ENCODE peak calls at places on chromosomes 3 and 15, in five cellular contexts. N is suprapubic skin, Z is esophagus muscularis mucosa, D is HCT116, G is upper lobe of left lung. B is an unnamed sample.

GRCh38 chr3:61562042-61562809 is 855 bp downstream of the PTPRG start:
- DNase-seq in Z (no peak), N (no peak), D (no peak), G (peak; percentile 86), B (peak; percentile 8)

GRCh38 chr3:9676780-9677179 is 26.9 kb upstream of the CPNE9 start:
- DNase-seq in G (no peak), N (no peak), Z (no peak), D (no peak), B (no peak)

GRCh38 chr3:156148946-156149348 is 28.6 kb downstream of the KCNAB1 start:
- DNase-seq in Z (peak; percentile 89), D (no peak), N (no peak), G (no peak), B (no peak)

GRCh38 chr3:188338081-188338480 is 184.1 kb downstream of the LPP start:
- DNase-seq in G (no peak), Z (no peak), D (no peak), N (no peak), B (no peak)

GRCh38 chr15:68991723-68992122 is 22.8 kb upstream of the NOX5 start:
- DNase-seq in N (peak; percentile 38), G (peak; percentile 2), Z (peak; percentile 82), D (no peak), B (peak; percentile 24)

GRCh38 chr15:79373068-79373467 is 59.1 kb upstream of the MINAR1 start:
- DNase-seq in N (no peak), G (no peak), D (no peak), Z (no peak), B (no peak)

GRCh38 chr15:74134387-74135027 is 4.1 kb downstream of the ISLR2 start:
- DNase-seq in G (peak; percentile 86), D (no peak), N (no peak), Z (no peak), B (no peak)

GRCh38 chr15:31360843-31361763 is 34.5 kb downstream of the KLF13 start:
- DNase-seq in D (no peak), Z (no peak), N (no peak), G (peak; percentile 62), B (no peak)

GRCh38 chr15:59355730-59356129 is 16.9 kb downstream of the MYO1E start:
- DNase-seq in G (no peak), Z (no peak), N (no peak), D (no peak), B (no peak)

GRCh38 chr3:160801386-160802118 is 45.5 kb downstream of the PPM1L start:
- DNase-seq in N (peak; percentile 72), Z (no peak), D (no peak), G (no peak), B (no peak)

GRCh38 chr3:34828847-34829246 is 810.5 kb upstream of the ARPP21 start:
- DNase-seq in N (no peak), Z (no peak), G (no peak), D (no peak), B (no peak)
- TF ChIP-seq POLR2AphosphoS5 in N (no peak), Z (no peak), G (no peak), D (no peak), B (no peak)

GRCh38 chr3:182139627-182140357 is 428.1 kb downstream of the SOX2 start:
- DNase-seq in N (no peak), Z (no peak), G (no peak), D (no peak), B (no peak)
- H3K4me1 ChIP-seq in N (no peaks in the 10 kb centered on the region), Z (no peaks in the 10 kb centered on the region), G (no peaks in the 10 kb centered on the region), D (no peaks in the 10 kb centered on the region), B (no peaks in the 10 kb centered on the region)

GRCh38 chr15:89812847-89813320 is 1.8 kb downstream of the ANPEP start:
- DNase-seq in D (no peak), G (no peak), Z (no peak), N (no peak), B (no peak)
- TF ChIP-seq POLR2A in D (no peak), G (no peak), Z (no peak), N (no peak), B (no peak)

GRCh38 chr3:50290116-50290745 is 2.0 kb downstream of the IFRD2 start:
- DNase-seq in G (peak; percentile 68), D (no peak), Z (no peak), N (no peak), B (no peak)

GRCh38 chr3:50289130-50289529 is 3.1 kb downstream of the IFRD2 start:
- DNase-seq in G (no peak), N (no peak), Z (no peak), D (no peak), B (no peak)

GRCh38 chr3:50288387-50289007 is 3.7 kb downstream of the IFRD2 start:
- DNase-seq in D (no peak), N (no peak), Z (no peak), G (no peak), B (no peak)

GRCh38 chr3:50287262-50287661 is 5.0 kb downstream of the IFRD2 start:
- DNase-seq in G (no peak), N (no peak), Z (no peak), D (no peak), B (no peak)

DNA sequence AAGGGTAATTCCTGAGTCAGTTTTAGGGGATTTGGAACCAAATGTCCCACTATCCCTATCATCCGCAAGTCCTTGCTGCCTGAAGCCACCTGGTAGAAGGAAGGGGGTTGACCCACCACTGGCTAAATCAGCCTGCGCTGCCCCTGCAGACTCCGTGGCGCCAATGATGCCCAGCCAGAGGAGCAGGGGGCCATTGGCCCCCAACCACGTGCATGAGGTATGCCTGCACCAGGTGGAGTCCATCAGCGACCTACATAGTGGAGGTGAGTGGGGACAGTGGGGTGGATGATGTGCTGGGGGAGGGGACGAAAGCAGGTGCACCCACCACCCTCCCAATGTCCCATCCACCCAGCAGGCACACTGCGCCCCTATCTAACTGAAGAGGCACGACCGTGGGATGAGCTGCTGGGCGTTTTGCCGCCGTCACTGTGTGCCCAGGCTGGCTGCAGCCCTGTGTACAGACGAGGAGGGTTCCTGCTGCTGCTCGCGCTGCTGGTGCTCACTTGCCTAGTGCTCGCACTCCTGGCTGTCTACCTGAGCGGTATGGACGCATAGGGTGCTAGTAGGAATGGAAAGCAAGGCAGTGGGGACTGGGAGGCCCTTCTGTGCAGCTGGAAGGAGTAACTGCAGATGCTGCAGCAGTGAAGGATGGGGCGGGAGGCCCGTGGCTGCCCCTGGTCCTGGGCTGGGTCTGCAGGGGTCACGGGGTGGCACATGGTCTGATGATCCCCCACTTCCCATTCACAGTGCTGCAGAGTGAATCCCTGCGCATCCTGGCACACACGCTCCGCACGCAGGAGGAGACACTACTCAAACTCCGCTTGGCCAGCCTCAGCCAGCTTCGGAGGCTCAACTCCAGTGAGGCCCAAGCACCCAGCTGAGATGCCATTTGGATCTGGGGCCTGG is 5.7 kb downstream of the IFRD2 start:
- DNase-seq in D (no peak), G (peak; percentile 62), N (no peak), Z (no peak), B (no peak)
- TF ChIP-seq POLR2AphosphoS5 in D (peak; percentile 18), G (no peak), N (no peak), Z (no peak), B (no peak)

GRCh38 chr15:66924889-66925288 is 140.5 kb upstream of the SMAD3 start:
- DNase-seq in N (no peak), D (no peak), G (no peak), Z (no peak), B (no peak)

GRCh38 chr15:66922608-66923007 is 142.8 kb upstream of the SMAD3 start:
- DNase-seq in N (no peak), D (no peak), G (no peak), Z (no peak), B (no peak)

GRCh38 chr15:66925721-66926120 is 139.7 kb upstream of the SMAD3 start:
- DNase-seq in D (no peak), G (no peak), Z (no peak), N (no peak), B (no peak)

GRCh38 chr15:66921319-66921718 is 144.1 kb upstream of the SMAD3 start:
- DNase-seq in D (no peak), Z (no peak), N (no peak), G (no peak), B (no peak)

GRCh38 chr15:66923438-66923881 is 141.9 kb upstream of the SMAD3 start:
- DNase-seq in N (no peak), Z (no peak), G (no peak), D (peak; percentile 37), B (no peak)
- H3K4me1 ChIP-seq in N (peaks cover 21% of the 10 kb centered on the region), Z (peaks cover 33% of the 10 kb centered on the region), G (peaks cover 7% of the 10 kb centered on the region), D (peaks cover 11% of the 10 kb centered on the region), B (no peaks in the 10 kb centered on the region)

GRCh38 chr15:101150723-101151040 is 101.2 kb downstream of the CHSY1 start:
- DNase-seq in D (no peak), N (no peak), Z (no peak), G (no peak), B (no peak)
- TF ChIP-seq POLR2A in D (no peak), N (no peak), Z (no peak), G (no peak), B (no peak)

GRCh38 chr3:179565496-179565895 is 2.8 kb downstream of the ACTL6A start:
- DNase-seq in Z (no peak), D (no peak), G (no peak), N (no peak), B (no peak)

GRCh38 chr3:179558742-179559364 is 3.9 kb upstream of the ACTL6A start:
- DNase-seq in N (no peak), D (peak; percentile 57), Z (no peak), G (no peak), B (peak; percentile 43)

GRCh38 chr3:179560791-179561190 is 1.9 kb upstream of the ACTL6A start:
- DNase-seq in G (no peak), D (no peak), N (no peak), Z (no peak), B (no peak)

GRCh38 chr3:179562467-179563297 is at the start of gene ACTL6A:
- DNase-seq in Z (peak; percentile 100), G (peak; percentile 98), D (peak; percentile 99), N (peak; percentile 100), B (peak; percentile 100)

DNA sequence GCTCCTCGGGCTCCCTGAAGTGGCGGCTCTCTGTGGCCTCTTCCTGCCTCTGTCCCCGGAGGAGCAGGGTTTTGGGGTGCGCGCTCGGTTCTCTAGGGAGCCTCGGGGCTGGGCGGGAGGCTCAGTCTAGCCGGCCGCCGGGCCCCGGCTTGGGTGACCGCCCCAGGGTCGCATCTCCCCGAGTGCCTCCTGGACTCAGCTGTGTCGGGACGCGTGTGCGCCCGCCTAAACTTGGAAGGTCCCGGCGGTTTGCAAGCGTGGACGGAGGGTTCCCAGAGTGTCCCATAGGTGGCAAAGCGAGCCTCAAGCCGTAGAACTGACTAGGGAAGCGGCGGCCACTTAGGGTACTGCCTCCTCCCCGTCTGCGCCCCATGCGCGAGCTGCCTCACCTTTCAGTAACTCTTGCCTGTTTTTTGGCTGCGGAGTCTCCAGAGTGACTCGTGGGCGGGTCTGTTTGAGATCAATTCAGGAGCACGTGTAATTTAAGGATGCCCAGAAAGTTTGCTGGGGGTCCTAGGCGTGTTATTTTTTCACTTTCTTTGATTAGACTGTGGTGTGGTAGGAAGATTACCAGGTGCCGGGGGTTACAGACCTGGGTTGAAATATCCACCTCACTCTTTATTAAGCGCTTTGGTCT is 690 bp downstream of the ACTL6A start:
- DNase-seq in D (peak; percentile 48), G (peak; percentile 89), Z (peak; percentile 92), N (peak; percentile 87), B (peak; percentile 43)
- TF ChIP-seq POLR2AphosphoS5 in D (no peak), G (no peak), Z (no peak), N (no peak), B (no peak)

DNA sequence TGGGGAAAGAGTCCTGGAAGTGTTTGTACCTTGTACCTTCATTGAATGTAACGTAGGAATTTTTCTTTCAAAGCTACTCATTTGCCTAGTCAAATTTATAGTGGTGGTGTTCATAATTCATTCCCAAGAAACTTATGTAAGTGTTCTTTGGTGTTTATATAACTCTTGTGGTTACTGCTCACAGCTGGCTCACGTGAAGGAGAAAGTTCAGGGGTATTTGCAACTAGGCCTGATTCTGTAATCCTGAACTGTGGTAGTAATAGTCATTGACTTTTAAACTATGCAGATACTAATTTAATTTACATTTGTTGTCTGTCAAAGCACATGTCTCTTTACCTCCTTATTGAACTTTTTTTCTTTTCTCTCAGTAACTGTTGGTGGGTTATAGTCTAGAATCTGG is 50.5 kb upstream of the TEX264 start:
- DNase-seq in G (no peak), D (no peak), N (no peak), Z (no peak), B (peak; percentile 56)
- H3K4me1 ChIP-seq in G (peaks cover 52% of the 10 kb centered on the region), D (no peaks in the 10 kb centered on the region), N (peaks cover 41% of the 10 kb centered on the region), Z (peaks cover 61% of the 10 kb centered on the region), B (peaks cover 4% of the 10 kb centered on the region)

B was measured in prostate gland.